ENCODE peak calls at places on chromosomes 4 and X, in four cellular contexts. R, H, N and V are unnamed samples.

GRCh38 chrX:21166302-21166982 is 207.8 kb upstream of the CNKSR2 start:
- DNase-seq in R (no peak), N (no peak), H (no peak), V (no peak)

GRCh38 chrX:40544343-40545250 is 36.2 kb upstream of the ATP6AP2 start:
- DNase-seq in N (no peak), R (no peak), H (no peak), V (no peak)

GRCh38 chrX:37834937-37835336 is 12.4 kb downstream of the DYNLT3 start:
- DNase-seq in R (no peak), N (no peak), H (no peak), V (no peak)

GRCh38 chr4:15913631-15913970 is 24.9 kb downstream of the FGFBP1 start:
- DNase-seq in N (no peak), H (no peak), R (peak), V (no peak)

GRCh38 chr4:164350086-164350485 is 403.8 kb upstream of the SMIM31 start:
- DNase-seq in H (no peak), R (no peak), N (no peak), V (no peak)

GRCh38 chrX:11953615-11954014 is 184.7 kb upstream of the FRMPD4 start:
- DNase-seq in R (no peak), N (no peak), H (no peak), V (no peak)

GRCh38 chr4:169143335-169143734 is 127.4 kb downstream of the SH3RF1 start:
- DNase-seq in H (no peak), N (no peak), R (no peak), V (no peak)

GRCh38 chr4:98748609-98749008 is 90.2 kb upstream of the TSPAN5 start:
- DNase-seq in R (no peak), N (no peak), H (no peak), V (no peak)

GRCh38 chrX:119292445-119292844 is 56.4 kb downstream of the PGRMC1 start:
- DNase-seq in H (no peak), N (no peak), R (no peak), V (no peak)